ENCODE peak calls at places on chromosome 15, in five cellular contexts. V is NAMALWA, O is sigmoid colon, S is T-cell, B is anterior cingulate cortex. R is an unnamed sample.

GRCh38 chr15:90930861-90931629 is 1.3 kb downstream of the HDDC3 start:
- DNase-seq in S (no peak), B (no peak), O (peak; percentile 68), V (no peak), R (no peak)

GRCh38 chr15:34644061-34644460 is 60.6 kb upstream of the GOLGA8B start:
- DNase-seq in B (no peak), V (no peak), S (no peak), O (no peak), R (no peak)

GRCh38 chr15:73751896-73752816 is 995 bp downstream of the INSYN1 start:
- DNase-seq in B (no peak), S (no peak), O (no peak), V (no peak), R (no peak)

GRCh38 chr15:82184776-82185175 is 77.8 kb downstream of the EFL1 start:
- DNase-seq in V (no peak), O (no peak), S (no peak), B (no peak), R (no peak)

GRCh38 chr15:83206387-83206970 is 1.1 kb downstream of the HDGFL3 start:
- DNase-seq in S (no peak), B (no peak), O (peak; percentile 62), V (peak; percentile 15), R (no peak)

GRCh38 chr15:59553879-59554735 is 57.5 kb upstream of the GCNT3 start:
- DNase-seq in B (no peak), V (no peak), O (peak; percentile 5), S (no peak), R (no peak)

GRCh38 chr15:88649286-88649733 is 10.5 kb downstream of the ISG20 start:
- DNase-seq in S (peak; percentile 64), O (peak; percentile 71), B (no peak), V (no peak), R (no peak)

GRCh38 chr15:69797051-69797595 is 300.6 kb downstream of the TLE3 start:
- DNase-seq in S (no peak), B (no peak), O (no peak), V (no peak), R (no peak)

GRCh38 chr15:45326776-45327175 is 51.6 kb downstream of the GATM start:
- DNase-seq in S (no peak), V (no peak), O (no peak), B (peak; percentile 42), R (no peak)

GRCh38 chr15:40190591-40190990 is 29.7 kb downstream of the BUB1B start:
- DNase-seq in B (no peak), O (no peak), V (no peak), S (no peak), R (no peak)

GRCh38 chr15:60568301-60568742 is 89.4 kb upstream of the ICE2 start:
- DNase-seq in S (no peak), O (no peak), B (no peak), V (peak; percentile 26), R (no peak)

GRCh38 chr15:43702174-43702573 is 8.5 kb downstream of the CKMT1A start:
- DNase-seq in B (no peak), O (no peak), S (no peak), V (no peak), R (no peak)

GRCh38 chr15:41128174-41128902 is 12.3 kb upstream of the INO80 start:
- DNase-seq in O (no peak), B (no peak), V (no peak), S (no peak), R (no peak)